ENCODE peak calls at places on chromosomes 7 and 10, in six cellular contexts. C is neural crest cell, K is nephron progenitor cell, I is mesothelial cell of epicardium, P is cardiac muscle cell, W is RWPE1. H is an unnamed sample.

GRCh38 chr10:78394050-78394449 is 360.4 kb downstream of the RPS24 start:
- DNase-seq in C (no peak), K (no peak), I (no peak), P (no peak), W (no peak), H (no peak)

GRCh38 chr7:14738086-14738485 is 164.5 kb downstream of the DGKB start:
- DNase-seq in C (no peak), K (no peak), I (no peak), P (no peak), W (no peak), H (no peak)

GRCh38 chr7:29796181-29796580 is 10.1 kb upstream of the WIPF3 start:
- DNase-seq in C (no peak), K (no peak), I (no peak), P (no peak), W (no peak), H (no peak)

GRCh38 chr10:119336599-119336998 is 129.2 kb downstream of the GRK5 start:
- DNase-seq in C (no peak), K (no peak), I (no peak), P (no peak), W (no peak), H (no peak)

GRCh38 chr10:49620286-49620810 is 6.5 kb downstream of the CHAT start:
- DNase-seq in C (no peak), K (no peak), I (no peak), P (no peak), W (no peak), H (no peak)

GRCh38 chr7:13278020-13278419 is 590.6 kb downstream of the ARL4A start:
- DNase-seq in C (no peak), K (no peak), I (no peak), P (no peak), W (no peak), H (no peak)

GRCh38 chr7:141160246-141160855 is 86.5 kb downstream of the TMEM178B start:
- DNase-seq in C (no peak), K (no peak), I (no peak), P (no peak), W (no peak), H (no peak)

GRCh38 chr10:103504181-103504783 is 10.8 kb downstream of the NEURL1 start:
- DNase-seq in C (no peak), K (peak; percentile 52), I (no peak), P (peak; percentile 97), W (peak; percentile 47), H (no peak)

GRCh38 chr7:70693690-70694356 is 438.1 kb upstream of the GALNT17 start:
- DNase-seq in C (peak; percentile 63), K (peak; percentile 86), I (peak; percentile 59), P (peak; percentile 63), W (peak; percentile 31), H (peak; percentile 81)

GRCh38 chr10:132129431-132129830 is 57.3 kb upstream of the DPYSL4 start:
- DNase-seq in C (no peak), K (no peak), I (no peak), P (peak; percentile 2), W (no peak), H (peak; percentile 36)

GRCh38 chr7:135389971-135390370 is 119.9 kb downstream of the CNOT4 start:
- DNase-seq in C (no peak), K (no peak), I (no peak), P (no peak), W (no peak), H (no peak)

GRCh38 chr7:70434376-70434775 is 697.6 kb upstream of the GALNT17 start:
- DNase-seq in C (no peak), K (no peak), I (no peak), P (no peak), W (peak; percentile 7), H (no peak)

GRCh38 chr7:20598479-20599419 is 16.7 kb upstream of the ABCB5 start:
- DNase-seq in C (no peak), K (peak; percentile 9), I (no peak), P (peak; percentile 78), W (peak; percentile 59), H (no peak)

GRCh38 chr10:108812296-108812695 is 1111.0 kb downstream of the XPNPEP1 start:
- DNase-seq in C (no peak), K (no peak), I (no peak), P (no peak), W (no peak), H (no peak)

GRCh38 chr7:75756340-75757297 is 15.4 kb downstream of the CCL26 start:
- DNase-seq in C (peak; percentile 8), K (no peak), I (no peak), P (peak; percentile 70), W (peak; percentile 47), H (peak; percentile 22)

GRCh38 chr7:45580053-45580872 is 6.1 kb downstream of the ADCY1 start:
- DNase-seq in C (no peak), K (peak; percentile 41), I (no peak), P (no peak), W (no peak), H (peak; percentile 68)
- TF ChIP-seq CTCF in C (peak; percentile 47), K (peak; percentile 44), I (peak; percentile 34), P (peak; percentile 35), W (no peak), H (peak; percentile 66)

GRCh38 chr10:71780722-71781121 is 7.4 kb upstream of the VSIR start:
- DNase-seq in C (no peak), K (no peak), I (no peak), P (no peak), W (no peak), H (no peak)
- TF ChIP-seq CTCF in C (no peak), K (no peak), I (no peak), P (no peak), W (no peak), H (no peak)

GRCh38 chr7:46750321-46750865 is 829.3 kb upstream of the IGFBP3 start:
- DNase-seq in C (no peak), K (no peak), I (no peak), P (no peak), W (no peak), H (no peak)
- TF ChIP-seq CTCF in C (no peak), K (no peak), I (no peak), P (no peak), W (no peak), H (no peak)

GRCh38 chr10:11160982-11161554 is 143.4 kb downstream of the CELF2 start:
- DNase-seq in C (no peak), K (no peak), I (no peak), P (no peak), W (no peak), H (no peak)

GRCh38 chr10:11163990-11164805 is 146.5 kb downstream of the CELF2 start:
- DNase-seq in C (peak; percentile 41), K (no peak), I (no peak), P (no peak), W (no peak), H (no peak)

GRCh38 chr10:11164806-11165590 is 147.3 kb downstream of the CELF2 start:
- DNase-seq in C (peak; percentile 57), K (peak; percentile 45), I (no peak), P (peak; percentile 84), W (peak; percentile 75), H (peak; percentile 70)

GRCh38 chr10:11161910-11162309 is 144.2 kb downstream of the CELF2 start:
- DNase-seq in C (no peak), K (no peak), I (no peak), P (no peak), W (no peak), H (no peak)

GRCh38 chr10:11162828-11163599 is 145.3 kb downstream of the CELF2 start:
- DNase-seq in C (no peak), K (no peak), I (no peak), P (no peak), W (no peak), H (no peak)
- TF ChIP-seq CTCF in C (no peak), K (no peak), I (no peak), P (no peak), W (no peak), H (no peak)

DNA sequence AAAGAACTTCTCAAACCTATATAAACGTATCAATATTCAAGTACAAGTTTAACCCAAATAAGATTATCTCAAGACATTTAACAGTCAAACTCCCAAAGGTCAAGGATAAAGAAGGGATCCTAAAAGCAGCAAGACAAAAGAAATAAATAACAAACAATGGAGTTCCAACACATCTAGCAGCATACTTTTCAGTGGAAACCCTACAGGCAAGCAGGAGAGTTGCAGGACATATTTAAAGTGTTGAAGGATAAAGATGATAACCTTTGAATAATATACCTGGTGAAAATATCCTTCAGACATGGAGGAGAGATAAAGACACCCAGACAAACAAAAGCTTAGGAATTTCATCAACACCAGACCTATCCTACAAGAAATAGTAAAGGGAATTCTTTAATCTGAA is 82.8 kb downstream of the TES start:
- DNase-seq in C (no peak), K (no peak), I (no peak), P (no peak), W (no peak), H (no peak)
- TF ChIP-seq CTCF in C (peak; percentile 52), K (peak; percentile 13), I (no peak), P (no peak), W (no peak), H (no peak)

H was measured in glutamatergic neuron.